ENCODE peak calls at places on chromosomes 5 and 9, in ten cellular contexts. K, L, H, M, J, D, I, T, R and Y are unnamed samples.
A peak's percentile ranks its signal among the peaks of the same experiment; 100 is the strongest.

GRCh38 chr9:33852216-33852826 is 35.4 kb downstream of the UBE2R2 start:
- DNase-seq in K (peak; percentile 43), L (peak; percentile 17), H (peak; percentile 63), M (no peak), J (no peak), D (peak; percentile 66), I (peak; percentile 56), T (peak; percentile 60), R (no peak), Y (peak; percentile 37)

GRCh38 chr9:114177423-114178064 is 22.2 kb downstream of the COL27A1 start:
- DNase-seq in K (no peak), L (peak; percentile 93), H (no peak), M (no peak), J (no peak), D (peak; percentile 56), I (peak; percentile 70), T (no peak), R (no peak), Y (no peak)

GRCh38 chr5:133056891-133057290 is 5.1 kb downstream of the HSPA4 start:
- DNase-seq in K (no peak), L (no peak), H (no peak), M (no peak), J (no peak), D (no peak), I (no peak), T (no peak), R (no peak), Y (no peak)

GRCh38 chr5:32531885-32532520 is 53.4 kb upstream of the SUB1 start:
- DNase-seq in K (no peak), L (peak; percentile 82), H (no peak), M (no peak), J (no peak), D (no peak), I (peak; percentile 71), T (peak; percentile 74), R (no peak), Y (peak; percentile 31)

GRCh38 chr5:147388171-147388977 is 121.5 kb downstream of the DPYSL3 start:
- DNase-seq in K (no peak), L (peak; percentile 34), H (no peak), M (no peak), J (no peak), D (no peak), I (no peak), T (no peak), R (no peak), Y (no peak)

GRCh38 chr9:28135571-28135970 is 562.3 kb upstream of the C9orf72 start:
- DNase-seq in K (no peak), L (no peak), H (no peak), M (no peak), J (no peak), D (no peak), I (no peak), T (no peak), R (no peak), Y (no peak)

GRCh38 chr9:16715404-16715803 is 155.1 kb downstream of the BNC2 start:
- DNase-seq in K (no peak), L (no peak), H (no peak), M (no peak), J (no peak), D (peak; percentile 56), I (peak; percentile 76), T (no peak), R (no peak), Y (no peak)

GRCh38 chr5:177434437-177434836 is 8.0 kb downstream of the GRK6 start:
- DNase-seq in K (no peak), L (peak; percentile 80), H (no peak), M (no peak), J (no peak), D (no peak), I (peak; percentile 28), T (peak; percentile 7), R (no peak), Y (no peak)

GRCh38 chr5:72509401-72509800 is 2.2 kb upstream of the ZNF366 start:
- DNase-seq in K (no peak), L (no peak), H (no peak), M (no peak), J (no peak), D (no peak), I (no peak), T (no peak), R (peak; percentile 59), Y (no peak)

GRCh38 chr9:112020680-112021596 is 124.3 kb downstream of the UGCG start:
- DNase-seq in K (peak; percentile 19), L (no peak), H (no peak), M (no peak), J (no peak), D (peak; percentile 50), I (peak; percentile 89), T (peak; percentile 57), R (no peak), Y (peak; percentile 31)

GRCh38 chr9:131111854-131112311 is 13.5 kb upstream of the NUP214 start:
- DNase-seq in K (no peak), L (peak; percentile 39), H (no peak), M (no peak), J (no peak), D (no peak), I (no peak), T (no peak), R (no peak), Y (no peak)

GRCh38 chr5:142697846-142698245 is 12.0 kb upstream of the FGF1 start:
- DNase-seq in K (no peak), L (peak; percentile 77), H (no peak), M (no peak), J (no peak), D (peak; percentile 58), I (peak; percentile 64), T (no peak), R (no peak), Y (no peak)

GRCh38 chr9:38172601-38173000 is 103.6 kb upstream of the SHB start:
- DNase-seq in K (no peak), L (peak; percentile 30), H (peak; percentile 32), M (no peak), J (no peak), D (no peak), I (no peak), T (no peak), R (no peak), Y (no peak)

GRCh38 chr9:116193636-116194035 is 40.0 kb downstream of the PAPPA start:
- DNase-seq in K (no peak), L (peak; percentile 80), H (no peak), M (no peak), J (no peak), D (peak; percentile 45), I (peak; percentile 93), T (no peak), R (no peak), Y (no peak)

GRCh38 chr5:135467051-135467625 is 15.0 kb upstream of the TIFAB start:
- DNase-seq in K (no peak), L (no peak), H (no peak), M (no peak), J (no peak), D (no peak), I (no peak), T (no peak), R (no peak), Y (no peak)

DNA sequence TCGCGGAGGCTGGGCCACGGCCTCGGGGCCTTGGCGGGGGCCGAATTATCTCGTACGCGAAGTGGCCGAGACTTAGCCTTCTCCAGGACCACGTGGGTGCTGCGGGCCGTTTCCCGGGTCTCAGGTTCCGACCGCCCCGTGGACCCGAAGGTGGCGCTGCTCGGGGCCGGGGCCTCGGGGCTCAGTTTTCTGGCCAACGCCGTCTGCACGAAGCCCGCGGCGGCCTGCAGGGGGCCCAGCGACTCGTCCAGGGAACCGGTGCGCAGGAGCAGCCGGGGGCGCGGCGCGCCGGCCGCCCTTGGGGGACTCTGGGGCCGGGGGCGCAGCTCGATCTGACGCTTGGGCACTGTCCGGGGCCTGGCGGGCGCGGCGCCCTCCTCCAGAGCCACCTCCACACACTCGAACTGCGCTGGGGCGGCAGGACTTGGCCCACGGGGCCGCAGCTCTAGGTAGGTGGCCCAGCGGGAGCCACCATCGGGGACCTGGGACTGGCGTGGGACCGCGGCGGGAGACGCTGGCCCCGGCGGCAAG is 716 bp downstream of the PROB1 start:
- DNase-seq in K (no peak), L (peak; percentile 91), H (peak; percentile 83), M (no peak), J (peak; percentile 69), D (peak; percentile 35), I (no peak), T (peak; percentile 88), R (peak; percentile 75), Y (peak; percentile 63)
- TF ChIP-seq CTCF in K (no peak), L (peak; percentile 22), H (peak; percentile 46), M (peak; percentile 55), J (peak; percentile 57), D (peak; percentile 29), I (no peak), T (peak; percentile 75), R (peak; percentile 47), Y (peak; percentile 77)

DNA sequence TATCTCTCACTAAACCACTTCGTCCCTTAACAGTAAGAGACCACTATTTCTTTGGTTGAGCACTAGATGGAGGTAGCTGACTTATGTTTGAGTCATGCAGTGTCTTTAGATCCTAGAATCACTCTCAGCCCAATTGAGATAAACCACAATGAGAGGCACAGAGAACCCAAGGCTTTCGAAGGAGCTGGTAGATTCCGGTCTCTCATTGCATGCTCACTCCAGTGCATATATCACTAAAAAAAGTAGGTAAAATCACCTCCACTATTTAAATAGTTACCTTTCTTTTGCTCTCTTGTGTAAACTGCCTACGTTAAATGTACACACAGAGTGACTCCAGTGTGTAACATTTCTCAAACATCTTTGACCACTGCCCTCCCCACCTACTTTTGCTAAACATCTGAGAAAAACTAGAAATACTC is 27.6 kb downstream of the ACTL7A start:
- DNase-seq in K (peak; percentile 3), L (no peak), H (no peak), M (no peak), J (no peak), D (peak; percentile 55), I (peak; percentile 46), T (no peak), R (no peak), Y (no peak)
- TF ChIP-seq CTCF in K (no peak), L (peak; percentile 44), H (peak; percentile 46), M (no peak), J (no peak), D (peak; percentile 32), I (peak; percentile 22), T (no peak), R (no peak), Y (no peak)

GRCh38 chr9:91603940-91604339 is 180.3 kb upstream of the NFIL3 start:
- DNase-seq in K (no peak), L (no peak), H (no peak), M (no peak), J (no peak), D (no peak), I (no peak), T (no peak), R (no peak), Y (no peak)
- TF ChIP-seq CTCF in K (no peak), L (no peak), H (no peak), M (no peak), J (no peak), D (no peak), I (no peak), T (no peak), R (no peak), Y (no peak)

GRCh38 chr5:151332857-151333256 is 14.5 kb downstream of the SLC36A2 start:
- DNase-seq in K (no peak), L (no peak), H (no peak), M (no peak), J (no peak), D (no peak), I (no peak), T (no peak), R (no peak), Y (no peak)
- TF ChIP-seq CTCF in K (no peak), L (no peak), H (no peak), M (no peak), J (no peak), D (no peak), I (no peak), T (no peak), R (no peak), Y (no peak)

GRCh38 chr5:138932171-138932810 is 57.2 kb upstream of the LRRTM2 start:
- DNase-seq in K (no peak), L (no peak), H (no peak), M (no peak), J (no peak), D (no peak), I (no peak), T (peak; percentile 27), R (peak; percentile 39), Y (no peak)
- TF ChIP-seq CTCF in K (peak; percentile 37), L (no peak), H (no peak), M (no peak), J (no peak), D (no peak), I (no peak), T (peak; percentile 3), R (no peak), Y (peak; percentile 29)